ENCODE peak calls at places on chromosome 2, in six cellular contexts. P, C, D, S, E and W are unnamed samples.

GRCh38 chr2:96870631-96871255 is 863 bp upstream of the SEMA4C start:
- DNase-seq in P (peak), C (peak), D (peak), S (peak), E (no peak), W (peak)

GRCh38 chr2:225091336-225091735 is 49.1 kb upstream of the DOCK10 start:
- DNase-seq in P (no peak), C (no peak), D (no peak), S (no peak), E (peak), W (no peak)

GRCh38 chr2:232260075-232260474 is 118.5 kb upstream of the ALPP start:
- DNase-seq in P (no peak), C (no peak), D (no peak), S (no peak), E (peak), W (no peak)

GRCh38 chr2:20674974-20675679 is 8.2 kb downstream of the GDF7 start:
- DNase-seq in P (no peak), C (peak), D (no peak), S (peak), E (peak), W (no peak)

GRCh38 chr2:75375646-75376582 is 176.6 kb upstream of the TACR1 start:
- DNase-seq in P (no peak), C (no peak), D (no peak), S (no peak), E (peak), W (no peak)

GRCh38 chr2:231926761-231927565 is 767 bp upstream of the NPPC start:
- DNase-seq in P (peak), C (peak), D (peak), S (no peak), E (peak), W (no peak)

GRCh38 chr2:68377137-68377780 is 12.2 kb downstream of the PLEK start:
- DNase-seq in P (no peak), C (no peak), D (no peak), S (no peak), E (no peak), W (no peak)

GRCh38 chr2:15059870-15060617 is 427.5 kb downstream of the LRATD1 start:
- DNase-seq in P (no peak), C (no peak), D (no peak), S (no peak), E (no peak), W (no peak)

GRCh38 chr2:199704358-199705238 is 146.4 kb downstream of the FTCDNL1 start:
- DNase-seq in P (no peak), C (no peak), D (peak), S (peak), E (peak), W (no peak)

GRCh38 chr2:129087133-129087813 is 768.6 kb upstream of the HS6ST1 start:
- DNase-seq in P (no peak), C (no peak), D (no peak), S (no peak), E (no peak), W (peak)

GRCh38 chr2:96811916-96812315 is 4.2 kb upstream of the CNNM3 start:
- DNase-seq in P (no peak), C (peak), D (no peak), S (no peak), E (peak), W (no peak)

GRCh38 chr2:73776869-73777519 is 2.9 kb downstream of the DUSP11 start:
- DNase-seq in P (no peak), C (no peak), D (no peak), S (no peak), E (peak), W (no peak)

GRCh38 chr2:218031771-218032257 is 29.0 kb upstream of the TNS1 start:
- DNase-seq in P (no peak), C (no peak), D (peak), S (no peak), E (no peak), W (no peak)

GRCh38 chr2:91748869-91749268 is 3057.4 kb downstream of the RPIA start:
- DNase-seq in P (no peak), C (no peak), D (no peak), S (no peak), E (no peak), W (no peak)

GRCh38 chr2:135174802-135175093 is 122.7 kb downstream of the RAB3GAP1 start:
- DNase-seq in P (no peak), C (no peak), D (no peak), S (no peak), E (no peak), W (no peak)

GRCh38 chr2:118687698-118688097 is 159.8 kb downstream of the EN1 start:
- DNase-seq in P (no peak), C (no peak), D (no peak), S (no peak), E (no peak), W (no peak)

GRCh38 chr2:30450025-30450424 is 3.0 kb downstream of the LCLAT1 start:
- DNase-seq in P (no peak), C (no peak), D (no peak), S (no peak), E (no peak), W (no peak)

GRCh38 chr2:23609254-23609653 is 224.3 kb downstream of the KLHL29 start:
- DNase-seq in P (no peak), C (no peak), D (no peak), S (no peak), E (no peak), W (no peak)

GRCh38 chr2:229408356-229408755 is 137.3 kb upstream of the PID1 start:
- DNase-seq in P (no peak), C (peak), D (peak), S (no peak), E (peak), W (no peak)

GRCh38 chr2:206442854-206443734 is at the start of gene ADAM23:
- DNase-seq in P (peak), C (peak), D (no peak), S (peak), E (peak), W (no peak)

GRCh38 chr2:10407841-10408648 is 40.1 kb downstream of the ODC1 start:
- DNase-seq in P (no peak), C (peak), D (peak), S (peak), E (peak), W (peak)

GRCh38 chr2:235966396-235966795 is 201.8 kb downstream of the GBX2 start:
- DNase-seq in P (no peak), C (no peak), D (no peak), S (no peak), E (no peak), W (no peak)

GRCh38 chr2:173860082-173860481 is 105.1 kb downstream of the SP3 start:
- DNase-seq in P (no peak), C (no peak), D (no peak), S (no peak), E (no peak), W (no peak)

GRCh38 chr2:142992843-142993242 is 115.4 kb downstream of the KYNU start:
- DNase-seq in P (no peak), C (no peak), D (no peak), S (no peak), E (no peak), W (no peak)

GRCh38 chr2:49687873-49688272 is 533.6 kb upstream of the FSHR start:
- DNase-seq in P (no peak), C (no peak), D (no peak), S (no peak), E (no peak), W (no peak)

GRCh38 chr2:231680992-231681852 is 27.1 kb upstream of the PTMA start:
- DNase-seq in P (peak), C (peak), D (peak), S (no peak), E (peak), W (peak)

GRCh38 chr2:158060862-158061435 is 40.7 kb upstream of the UPP2 start:
- DNase-seq in P (no peak), C (no peak), D (no peak), S (no peak), E (peak), W (no peak)

DNA sequence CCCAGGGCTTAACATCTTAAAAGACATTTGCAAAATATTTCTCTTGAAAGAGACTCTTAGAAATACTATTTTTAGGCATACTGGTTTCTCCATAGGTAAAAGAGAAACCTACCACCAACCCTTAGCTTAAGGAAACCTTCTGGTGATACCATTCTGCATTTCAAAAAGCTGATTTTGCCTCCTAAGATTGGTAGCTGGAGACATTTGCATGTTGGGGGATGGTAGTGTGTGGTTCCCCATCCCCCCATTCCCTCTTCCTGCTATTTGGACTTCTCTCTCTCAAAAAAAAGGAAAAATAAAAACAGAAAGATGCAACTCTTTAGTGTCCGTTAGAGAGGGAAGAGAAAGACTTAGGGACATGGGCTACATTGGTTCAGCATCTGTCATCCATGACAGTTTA is 4.2 kb downstream of the LRRTM1 start:
- DNase-seq in P (no peak), C (no peak), D (no peak), S (no peak), E (no peak), W (no peak)
- TF ChIP-seq CTCF in P (no peak), C (no peak), D (no peak), S (no peak), E (no peak), W (no peak)

DNA sequence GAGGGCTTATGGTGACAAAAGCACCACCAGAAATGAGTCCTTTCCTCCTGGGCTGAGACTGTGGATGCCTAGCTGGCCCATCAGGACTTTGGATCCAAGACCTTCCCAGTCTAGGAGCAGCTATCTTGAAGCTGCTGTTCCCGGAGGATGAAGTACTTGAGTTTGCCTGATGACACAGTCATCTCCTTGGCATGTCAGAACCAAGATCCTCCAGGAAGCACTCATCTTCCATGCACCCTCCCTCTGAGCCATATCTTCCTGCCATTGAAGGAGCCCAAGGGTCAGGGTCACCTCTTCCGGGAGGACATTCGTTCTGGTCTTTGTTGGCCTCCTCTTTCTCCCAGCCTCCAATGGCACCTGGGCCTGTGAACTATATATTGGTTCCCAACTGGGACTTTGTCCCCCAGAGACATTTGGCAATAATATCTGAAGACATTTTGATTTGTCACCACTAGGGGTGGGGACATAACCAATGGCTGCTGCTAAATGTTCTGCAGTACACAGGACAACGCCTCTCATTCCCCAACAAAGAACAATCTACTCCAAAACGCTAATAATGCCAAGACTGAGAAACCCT is 4.3 kb upstream of the MYO7B start:
- DNase-seq in P (no peak), C (no peak), D (no peak), S (no peak), E (peak), W (no peak)
- TF ChIP-seq POLR2A in P (no peak), C (no peak), D (no peak), S (no peak), E (no peak), W (no peak)

GRCh38 chr2:176473851-176474250 is 204.6 kb downstream of the MTX2 start:
- DNase-seq in P (no peak), C (no peak), D (no peak), S (no peak), E (no peak), W (no peak)
- TF ChIP-seq CTCF in P (no peak), C (no peak), D (no peak), S (no peak), E (no peak), W (no peak)

GRCh38 chr2:63614983-63615945 is 26.5 kb downstream of the MDH1 start:
- DNase-seq in P (no peak), C (no peak), D (peak), S (peak), E (peak), W (no peak)
- TF ChIP-seq POLR2A in P (no peak), C (no peak), D (no peak), S (no peak), E (no peak), W (no peak)